ENCODE peak calls at places on chromosomes 4 and X, in four cellular contexts. B is GM12878, Y is A549, C is HepG2. L is an unnamed sample.

GRCh38 chrX:49041683-49042529 is 1.3 kb downstream of the TFE3 start:
- DNase-seq in Y (peak), C (no peak), B (no peak), L (no peak)

GRCh38 chr4:107740381-107740780 is 20.3 kb upstream of the PAPSS1 start:
- DNase-seq in C (no peak), Y (no peak), B (no peak), L (no peak)

GRCh38 chrX:50579955-50580354 is 109.3 kb upstream of the DGKK start:
- DNase-seq in C (peak), B (peak), Y (peak), L (peak)

GRCh38 chrX:119095936-119096335 is 23.1 kb downstream of the CT47C1 start:
- DNase-seq in Y (no peak), B (no peak), C (no peak), L (no peak)

GRCh38 chr4:89704651-89705395 is 132.1 kb downstream of the SNCA start:
- DNase-seq in B (no peak), Y (no peak), C (no peak), L (no peak)

GRCh38 chrX:3697701-3698279 is 15.7 kb downstream of the PRKX start:
- DNase-seq in B (no peak), C (no peak), Y (no peak), L (no peak)

GRCh38 chrX:112832481-112833095 is 8.0 kb downstream of the AMOT start:
- DNase-seq in Y (no peak), C (no peak), B (no peak), L (no peak)

GRCh38 chr4:76655566-76656479 is 220.8 kb downstream of the SHROOM3 start:
- DNase-seq in Y (no peak), C (no peak), B (no peak), L (no peak)

GRCh38 chrX:153662266-153662665 is 11.3 kb downstream of the PNCK start:
- DNase-seq in C (peak), B (no peak), Y (no peak), L (no peak)

GRCh38 chrX:21373637-21374162 is 518 bp upstream of the CNKSR2 start:
- DNase-seq in Y (peak), C (no peak), B (no peak), L (no peak)

GRCh38 chr4:148445071-148445902 is 3.1 kb upstream of the NR3C2 start:
- DNase-seq in Y (no peak), B (no peak), C (no peak), L (peak)

GRCh38 chr4:164716901-164717300 is 37.0 kb upstream of the SMIM31 start:
- DNase-seq in C (peak), Y (no peak), B (no peak), L (no peak)

GRCh38 chr4:87391783-87392054 is 731 bp upstream of the HSD17B11 start:
- DNase-seq in B (no peak), Y (no peak), C (no peak), L (no peak)

GRCh38 chr4:54882616-54883015 is 224.9 kb downstream of the KIT start:
- DNase-seq in B (no peak), C (no peak), Y (no peak), L (no peak)

GRCh38 chr4:86592553-86593249 is 1.4 kb upstream of the PTPN13 start:
- DNase-seq in C (no peak), Y (peak), B (no peak), L (no peak)

GRCh38 chr4:21885241-21885640 is 63.3 kb downstream of the KCNIP4 start:
- DNase-seq in C (no peak), Y (no peak), B (no peak), L (no peak)

GRCh38 chr4:62161446-62161845 is 961.3 kb downstream of the ADGRL3 start:
- DNase-seq in C (no peak), Y (no peak), B (no peak), L (no peak)

GRCh38 chr4:80336582-80336981 is 1.1 kb downstream of the CFAP299 start:
- DNase-seq in Y (peak), B (no peak), C (peak), L (peak)

GRCh38 chr4:13912966-13913365 is 285.4 kb upstream of the BOD1L1 start:
- DNase-seq in Y (no peak), B (no peak), C (no peak), L (no peak)

GRCh38 chr4:21801661-21802355 is 146.8 kb downstream of the KCNIP4 start:
- DNase-seq in Y (no peak), C (no peak), B (no peak), L (no peak)

GRCh38 chr4:64464581-64464980 is 55.3 kb upstream of the TECRL start:
- DNase-seq in B (no peak), Y (no peak), C (no peak), L (no peak)

GRCh38 chr4:142809559-142809958 is 36.5 kb downstream of the INPP4B start:
- DNase-seq in C (no peak), Y (no peak), B (no peak), L (no peak)

GRCh38 chr4:140049024-140049923 is 104.7 kb downstream of the MAML3 start:
- DNase-seq in B (no peak), C (peak), Y (peak), L (no peak)

DNA sequence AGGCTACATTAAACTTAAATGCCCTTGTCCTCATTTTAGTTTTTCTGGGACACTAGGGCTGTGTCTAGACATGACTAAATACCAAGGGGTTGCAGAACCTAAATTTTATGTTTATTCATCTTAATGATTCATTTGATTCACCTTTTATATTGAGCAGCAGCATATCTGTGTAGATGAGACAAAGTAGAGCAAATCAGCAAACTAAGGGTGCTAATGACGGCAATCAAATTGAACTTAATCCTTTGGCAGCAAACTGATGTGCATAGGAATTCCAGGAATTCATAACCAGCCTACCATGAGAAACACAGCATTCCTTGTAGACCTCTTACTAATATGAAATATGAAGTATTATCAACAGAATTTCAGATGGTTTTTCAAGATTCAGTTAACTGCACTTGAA is 25.1 kb downstream of the EPHA5 start:
- DNase-seq in Y (no peak), B (no peak), C (no peak), L (no peak)
- TF ChIP-seq CHD4 in Y (no peak), B (no peak), C (no peak), L (no peak)

GRCh38 chr4:100049872-100050271 is 99.8 kb upstream of the H2AZ1 start:
- DNase-seq in Y (no peak), B (no peak), C (no peak), L (no peak)
- TF ChIP-seq CHD4 in Y (no peak), B (no peak), C (no peak), L (no peak)

GRCh38 chr4:70190579-70190978 is 4.9 kb upstream of the ODAM start:
- DNase-seq in Y (no peak), B (no peak), C (no peak), L (no peak)

GRCh38 chr4:70182517-70183167 is 12.9 kb upstream of the ODAM start:
- DNase-seq in Y (no peak), C (peak), B (no peak), L (no peak)

GRCh38 chr4:70183940-70184246 is 11.6 kb upstream of the ODAM start:
- DNase-seq in B (no peak), Y (no peak), C (no peak), L (no peak)

GRCh38 chr4:70183168-70183939 is 12.2 kb upstream of the ODAM start:
- DNase-seq in B (no peak), C (peak), Y (peak), L (peak)

DNA sequence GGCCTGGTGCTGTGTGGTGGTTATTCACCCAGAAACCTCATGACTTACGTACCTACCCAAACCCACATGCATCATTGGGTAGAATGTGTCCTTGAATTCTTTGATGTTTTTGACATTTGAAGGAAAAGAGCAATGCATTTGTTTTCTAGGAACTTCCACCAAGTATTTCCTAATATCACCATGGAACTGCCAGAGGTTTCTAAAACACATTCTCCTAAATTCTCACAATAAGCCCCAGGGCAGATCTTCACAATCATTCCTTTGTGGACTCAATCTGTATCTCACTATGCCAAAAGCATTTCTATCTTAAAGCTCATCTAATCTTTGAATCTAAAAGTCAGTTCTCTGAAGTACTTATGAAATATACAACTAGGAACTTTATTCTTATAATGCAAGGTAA is 8.3 kb upstream of the ODAM start:
- DNase-seq in C (peak), B (no peak), Y (no peak), L (no peak)
- TF ChIP-seq CHD4 in C (no peak), B (no peak), Y (no peak), L (no peak)

GRCh38 chr4:8000721-8001491 is 61.2 kb upstream of the AFAP1 start:
- DNase-seq in C (no peak), Y (no peak), B (no peak), L (no peak)

GRCh38 chr4:8000247-8000646 is 60.6 kb upstream of the AFAP1 start:
- DNase-seq in B (no peak), C (no peak), Y (no peak), L (no peak)

GRCh38 chr4:7999279-7999678 is 59.6 kb upstream of the AFAP1 start:
- DNase-seq in C (no peak), Y (no peak), B (no peak), L (no peak)

GRCh38 chr4:7998447-7998846 is 58.8 kb upstream of the AFAP1 start:
- DNase-seq in Y (no peak), B (no peak), C (no peak), L (no peak)

GRCh38 chr4:7999695-8000094 is 60.0 kb upstream of the AFAP1 start:
- DNase-seq in C (no peak), Y (no peak), B (no peak), L (no peak)
- TF ChIP-seq CHD4 in C (no peak), Y (no peak), B (no peak), L (no peak)

GRCh38 chrX:34638116-34638515 is 19.0 kb downstream of the TMEM47 start:
- DNase-seq in C (peak), Y (peak), B (no peak), L (no peak)
- TF ChIP-seq CHD4 in C (no peak), Y (no peak), B (no peak), L (no peak)

GRCh38 chrX:40912576-40912975 is 172.7 kb upstream of the USP9X start:
- DNase-seq in C (no peak), B (no peak), Y (no peak), L (no peak)
- TF ChIP-seq CHD4 in C (no peak), B (no peak), Y (no peak), L (no peak)

DNA sequence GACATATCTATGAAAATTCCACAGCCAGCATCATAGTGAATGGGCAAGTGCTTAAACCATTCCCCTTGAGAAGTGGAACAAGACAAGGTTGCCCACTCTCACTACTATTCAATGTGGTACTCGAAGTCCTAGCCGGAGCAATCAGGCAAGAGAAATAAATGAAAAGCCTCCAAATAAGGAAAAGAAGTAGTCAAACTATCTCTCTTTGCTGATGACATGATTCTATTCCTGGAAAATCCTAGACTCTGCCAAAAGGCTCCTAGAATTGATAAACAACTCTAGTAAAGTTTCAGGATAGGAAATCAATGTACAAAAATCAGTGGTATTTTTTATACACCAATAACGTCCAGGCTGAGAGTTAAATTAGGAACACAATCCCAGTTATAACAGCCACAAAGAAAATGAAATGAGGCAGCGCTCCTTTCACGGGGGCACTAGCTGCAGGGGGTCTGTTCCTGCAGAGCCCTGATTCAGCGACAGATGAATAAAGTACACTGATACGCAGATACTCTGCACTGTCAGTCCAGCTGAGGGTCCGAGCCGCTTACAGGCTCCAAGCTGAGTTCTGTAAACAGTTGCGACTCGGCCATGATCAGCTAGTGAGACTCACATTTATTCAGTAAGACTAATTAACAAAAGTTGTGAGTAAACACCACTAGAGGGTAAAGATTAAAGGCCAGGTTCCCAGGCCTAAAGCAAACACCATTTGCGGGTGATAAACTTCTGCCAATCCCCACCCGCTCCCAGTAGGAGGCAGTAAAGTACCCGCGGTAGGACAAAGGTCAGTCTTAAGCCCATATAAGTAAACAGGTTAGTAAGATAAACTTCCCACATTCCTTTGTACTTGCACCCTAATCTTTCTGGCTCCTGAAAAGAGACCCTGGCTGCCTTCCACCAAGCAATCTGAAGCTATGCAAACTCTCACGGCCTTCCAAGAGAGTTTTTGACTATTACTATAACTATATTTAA is 290.6 kb upstream of the GRID2 start:
- DNase-seq in B (no peak), Y (no peak), C (peak), L (no peak)
- TF ChIP-seq CHD4 in B (no peak), Y (no peak), C (no peak), L (no peak)

GRCh38 chr4:38449506-38450174 is 214.4 kb upstream of the KLF3 start:
- DNase-seq in Y (no peak), B (no peak), C (peak), L (no peak)
- TF ChIP-seq CHD4 in Y (no peak), B (no peak), C (no peak), L (no peak)

DNA sequence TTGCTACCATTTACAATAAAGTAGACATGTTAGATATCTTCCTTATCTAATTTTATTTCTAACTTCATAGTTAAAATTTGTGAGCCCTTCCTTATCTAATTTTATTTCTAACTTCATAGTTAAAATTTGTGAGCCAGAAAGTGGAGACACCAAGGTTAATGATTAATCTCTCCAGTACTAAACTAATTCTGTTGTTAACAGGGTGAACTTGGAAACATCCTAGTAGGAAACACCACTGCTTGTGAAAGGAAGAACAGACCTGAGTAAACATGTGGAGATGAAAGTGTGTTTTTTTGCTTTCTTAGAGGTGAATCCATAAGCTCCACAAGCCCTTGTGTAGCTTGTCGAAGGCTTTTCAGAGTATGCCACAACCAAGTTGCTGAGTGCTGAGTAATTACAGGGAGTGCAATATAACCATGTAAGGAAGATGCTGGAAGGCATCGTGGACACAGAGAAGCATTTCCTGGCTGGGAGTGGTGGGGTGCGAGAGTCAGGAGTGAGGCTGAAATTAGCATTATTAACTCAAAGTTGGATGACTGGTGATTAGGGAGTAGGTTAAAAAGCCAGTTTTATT is 118.6 kb upstream of the NEIL3 start:
- DNase-seq in C (no peak), B (no peak), Y (no peak), L (no peak)
- TF ChIP-seq CHD4 in C (no peak), B (no peak), Y (no peak), L (no peak)

DNA sequence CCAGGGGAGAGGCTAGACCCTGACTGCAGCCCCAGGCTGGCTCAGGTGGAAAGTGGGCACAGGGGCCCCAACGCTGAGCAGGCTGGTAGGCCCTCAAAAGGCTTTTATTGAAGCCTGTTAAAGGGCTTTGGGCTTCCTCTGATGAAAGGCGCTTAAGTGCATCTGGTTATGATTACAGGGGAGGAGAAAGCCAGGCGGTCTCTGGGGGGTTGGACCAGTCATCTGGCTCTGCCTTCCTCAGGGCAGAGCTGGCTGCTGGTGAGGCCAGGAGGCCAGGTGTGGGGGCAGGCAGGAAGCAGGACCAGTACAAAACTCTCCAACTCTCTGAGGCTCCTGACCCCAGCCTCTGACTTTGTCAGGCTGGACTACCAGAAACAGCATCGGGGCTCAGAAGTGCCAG is 68.8 kb upstream of the BCOR start:
- DNase-seq in Y (no peak), B (no peak), C (no peak), L (no peak)
- TF ChIP-seq CHD4 in Y (no peak), B (no peak), C (no peak), L (no peak)